ENCODE peak calls at places on chromosomes 7 and 10, in ten cellular contexts. P is effector memory CD4-positive, alpha-beta T cell; N is PC-9; T is left cardiac atrium; M is amygdala; A is NCI-H1092; F is left ventricle myocardium inferior; O is hypothalamus; R is HT-29; X is fibroblast of villous mesenchyme. U is an unnamed sample.

GRCh38 chr7:128215739-128216138 is 25.3 kb upstream of the LEP start:
- DNase-seq in T (no peak), F (no peak), N (no peak), P (no peak), R (no peak), O (no peak), A (no peak), M (no peak), X (peak; percentile 18), U (peak; percentile 11)

GRCh38 chr10:30192846-30193608 is 133.6 kb upstream of the JCAD start:
- DNase-seq in A (no peak), O (no peak), F (no peak), X (no peak), T (no peak), R (no peak), M (no peak), N (no peak), P (no peak), U (no peak)

GRCh38 chr7:130381468-130382312 is 1.4 kb downstream of the CPA1 start:
- DNase-seq in P (no peak), T (no peak), F (no peak), R (no peak), N (no peak), A (no peak), O (no peak), M (no peak), X (no peak), U (no peak)

GRCh38 chr7:94059747-94060146 is 55.6 kb upstream of the BET1 start:
- DNase-seq in F (no peak), M (no peak), T (no peak), R (no peak), O (no peak), A (no peak), P (no peak), X (peak; percentile 93), N (no peak), U (peak; percentile 63)

GRCh38 chr7:38068461-38068860 is 109.6 kb upstream of the STARD3NL start:
- DNase-seq in A (no peak), M (no peak), O (no peak), X (no peak), N (no peak), P (no peak), T (no peak), F (no peak), R (no peak), U (peak; percentile 16)

GRCh38 chr10:70722820-70723424 is 50.6 kb downstream of the ADAMTS14 start:
- DNase-seq in F (no peak), R (no peak), M (no peak), N (peak; percentile 40), X (peak; percentile 48), P (no peak), A (no peak), T (no peak), O (no peak), U (peak; percentile 37)

GRCh38 chr7:123624527-123625183 is 23.0 kb downstream of the ASB15 start:
- DNase-seq in O (no peak), T (peak; percentile 46), R (peak; percentile 89), M (no peak), N (peak; percentile 58), A (no peak), X (no peak), P (peak; percentile 36), F (peak; percentile 29), U (no peak)

GRCh38 chr10:26755443-26755903 is 58.0 kb downstream of the PDSS1 start:
- DNase-seq in F (no peak), A (no peak), X (peak; percentile 65), P (no peak), R (no peak), M (no peak), N (no peak), T (no peak), O (no peak), U (peak; percentile 11)

GRCh38 chr7:117173001-117173400 is 149.9 kb downstream of the WNT2 start:
- DNase-seq in P (no peak), A (no peak), F (no peak), R (no peak), O (no peak), N (no peak), T (no peak), X (no peak), M (no peak), U (no peak)

GRCh38 chr7:51069411-51070083 is 247.1 kb downstream of the COBL start:
- DNase-seq in F (no peak), M (no peak), X (no peak), O (no peak), R (peak; percentile 14), N (peak; percentile 7), A (no peak), P (no peak), T (no peak), U (no peak)

GRCh38 chr10:101297901-101298451 is 56.0 kb upstream of the BTRC start:
- DNase-seq in M (peak; percentile 8), A (no peak), N (peak; percentile 53), F (peak; percentile 45), X (peak; percentile 49), P (peak; percentile 54), O (peak; percentile 11), R (peak; percentile 59), T (peak; percentile 66), U (no peak)

GRCh38 chr7:371119-371778 is 81.3 kb downstream of the FOXL3 start:
- DNase-seq in P (no peak), O (no peak), A (no peak), F (peak; percentile 1), M (no peak), X (no peak), N (no peak), R (peak; percentile 26), T (peak; percentile 15), U (no peak)

GRCh38 chr7:44535348-44536064 is 5.6 kb downstream of the NPC1L1 start:
- DNase-seq in T (no peak), X (no peak), R (no peak), F (no peak), P (no peak), M (no peak), N (no peak), O (no peak), A (no peak), U (no peak)

GRCh38 chr7:728602-729001 is 1.5 kb upstream of the PRKAR1B start:
- DNase-seq in F (no peak), M (no peak), X (no peak), N (no peak), A (no peak), O (no peak), P (no peak), R (no peak), T (no peak), U (no peak)

GRCh38 chr7:1675036-1675671 is 5.1 kb downstream of the ELFN1 start:
- DNase-seq in X (no peak), F (no peak), P (no peak), A (no peak), N (no peak), R (no peak), M (no peak), T (no peak), O (no peak), U (no peak)

GRCh38 chr7:78115876-78116275 is 317.3 kb downstream of the PHTF2 start:
- DNase-seq in F (no peak), N (no peak), P (no peak), O (no peak), T (no peak), A (no peak), R (no peak), M (no peak), X (no peak), U (no peak)

GRCh38 chr7:52669031-52669430 is 366.4 kb upstream of the POM121L12 start:
- DNase-seq in O (no peak), N (no peak), P (no peak), A (no peak), R (no peak), M (no peak), T (no peak), X (no peak), F (no peak), U (no peak)

GRCh38 chr7:149872419-149873073 is 1.2 kb upstream of the ATP6V0E2 start:
- DNase-seq in O (peak; percentile 73), A (peak; percentile 84), X (peak; percentile 86), T (peak; percentile 87), P (no peak), F (peak; percentile 84), R (peak; percentile 97), N (peak; percentile 66), M (peak; percentile 61), U (peak; percentile 79)